ENCODE peak calls at places on chromosome 20, in six cellular contexts. O is IMR-90, E is heart left ventricle, Y is fibroblast of lung, C is stomach, R is hepatocyte. M is an unnamed sample. For H3K36me3, the result is how much of the 10 kb centered on the place peaks cover.

GRCh38 chr20:21505161-21505809 is 8.6 kb downstream of the NKX2-2 start:
- DNase-seq in O (peak), Y (no peak), E (peak), C (peak), R (peak), M (no peak)

GRCh38 chr20:19269737-19270325 is 57.4 kb downstream of the SLC24A3 start:
- DNase-seq in O (no peak), C (no peak), Y (peak), R (no peak), E (no peak), M (no peak)

GRCh38 chr20:17226410-17227198 is at the start of gene PCSK2:
- DNase-seq in Y (peak), O (peak), C (peak), E (peak), R (peak), M (no peak)

GRCh38 chr20:32152421-32153155 is 43.1 kb downstream of the TM9SF4 start:
- DNase-seq in C (no peak), E (no peak), O (no peak), Y (no peak), R (peak), M (no peak)

GRCh38 chr20:57464642-57465211 is 60.2 kb downstream of the CTCFL start:
- DNase-seq in R (peak), Y (no peak), E (peak), C (no peak), O (no peak), M (no peak)

GRCh38 chr20:58073945-58074920 is 154.2 kb downstream of the ANKRD60 start:
- DNase-seq in R (no peak), C (no peak), E (no peak), O (no peak), Y (peak), M (no peak)

GRCh38 chr20:37309941-37310590 is 20.6 kb downstream of the MANBAL start:
- DNase-seq in Y (no peak), C (peak), E (no peak), R (peak), O (no peak), M (no peak)

GRCh38 chr20:33093582-33093981 is 14.1 kb downstream of the BPIFB4 start:
- DNase-seq in O (no peak), Y (no peak), E (no peak), C (no peak), R (no peak), M (no peak)

GRCh38 chr20:19423892-19424620 is 211.6 kb downstream of the SLC24A3 start:
- DNase-seq in Y (no peak), C (no peak), O (no peak), E (no peak), R (no peak), M (no peak)

GRCh38 chr20:17749979-17750721 is 50.4 kb downstream of the BANF2 start:
- DNase-seq in E (peak), Y (peak), C (peak), R (no peak), O (peak), M (no peak)

GRCh38 chr20:10649817-10650200 is 24.0 kb downstream of the JAG1 start:
- DNase-seq in R (no peak), E (no peak), Y (peak), O (no peak), C (no peak), M (peak)

GRCh38 chr20:44958276-44958675 is 1.9 kb downstream of the TOMM34 start:
- DNase-seq in R (no peak), E (no peak), C (no peak), O (no peak), Y (no peak), M (no peak)
- H3K4me3 ChIP-seq in R (no peak), E (no peak), C (no peak), O (no peak), Y (no peak), M (no peak)

GRCh38 chr20:46520976-46521579 is 7.7 kb upstream of the ZNF334 start:
- DNase-seq in C (peak), O (peak), Y (peak), R (peak), E (no peak), M (no peak)
- TF ChIP-seq CTCF in C (peak), O (peak), Y (peak), R (peak), E (peak), M (peak)

DNA sequence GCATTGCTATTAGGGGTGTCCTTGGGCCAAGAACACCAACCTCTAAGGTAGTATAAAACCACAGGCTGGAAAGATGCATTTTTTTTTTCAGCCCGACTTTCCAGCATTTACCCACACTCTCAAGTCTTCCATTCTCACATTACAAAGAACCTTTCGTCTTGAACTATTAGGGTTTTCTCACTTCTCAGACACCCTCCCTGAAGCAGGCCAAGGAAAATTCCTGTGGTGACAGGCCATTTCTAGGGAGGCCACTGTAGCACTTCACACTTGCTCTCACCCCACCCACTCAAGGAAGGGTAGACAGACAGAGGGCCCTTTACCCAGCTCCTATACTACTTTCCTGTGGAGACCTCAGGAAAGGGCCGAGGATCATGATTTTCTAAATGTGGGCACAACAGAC is 27.7 kb downstream of the KCNS1 start:
- DNase-seq in R (no peak), O (no peak), C (no peak), Y (peak), E (no peak), M (no peak)
- H3K36me3 ChIP-seq in R (under half), O (under half), C (under half), Y (under half), E (under half), M (under half)

GRCh38 chr20:34300809-34301586 is 2.2 kb downstream of the AHCY start:
- DNase-seq in R (peak), Y (no peak), C (no peak), O (no peak), E (no peak), M (no peak)
- H3K4me3 ChIP-seq in R (no peak), Y (no peak), C (no peak), O (no peak), E (no peak), M (no peak)

GRCh38 chr20:62688855-62689460 is 19.7 kb upstream of the NTSR1 start:
- DNase-seq in Y (peak), O (peak), C (no peak), R (no peak), E (no peak), M (no peak)
- TF ChIP-seq CTCF in Y (no peak), O (peak), C (no peak), R (peak), E (no peak), M (peak)

GRCh38 chr20:53581444-53582311 is 12.0 kb downstream of the ZNF217 start:
- DNase-seq in O (no peak), E (no peak), C (peak), Y (no peak), R (no peak), M (no peak)
- H3K36me3 ChIP-seq in O (under half), E (under half), C (under half), Y (under half), R (under half), M (under half)

GRCh38 chr20:50546729-50547314 is 36.6 kb downstream of the PTPN1 start:
- DNase-seq in Y (no peak), C (no peak), R (no peak), O (no peak), E (no peak), M (no peak)
- H3K4me3 ChIP-seq in Y (no peak), C (no peak), R (no peak), O (no peak), E (no peak), M (no peak)

GRCh38 chr20:1374246-1374645 is 18.6 kb downstream of the FKBP1A start:
- DNase-seq in Y (no peak), R (no peak), E (no peak), C (no peak), O (no peak), M (no peak)
- TF ChIP-seq CTCF in Y (no peak), R (no peak), E (no peak), C (no peak), O (no peak), M (no peak)

M was measured in kidney epithelial cell.